ENCODE peak calls at places on chromosome 16, in four cellular contexts. L, J, E and Q are unnamed samples.

GRCh38 chr16:27273670-27274522 is 5.3 kb upstream of the NSMCE1 start:
- DNase-seq in L (peak; percentile 14), J (no peak), E (no peak), Q (no peak)

GRCh38 chr16:23491490-23492391 is 18.6 kb downstream of the GGA2 start:
- DNase-seq in L (no peak), J (no peak), E (no peak), Q (no peak)

GRCh38 chr16:75555213-75555706 is 792 bp downstream of the TMEM231 start:
- DNase-seq in L (no peak), J (peak; percentile 52), E (peak; percentile 96), Q (peak; percentile 81)

GRCh38 chr16:25478476-25478875 is 213.3 kb upstream of the HS3ST4 start:
- DNase-seq in L (no peak), J (no peak), E (no peak), Q (no peak)

GRCh38 chr16:53822936-53823529 is 119.1 kb downstream of the FTO start:
- DNase-seq in L (no peak), J (no peak), E (no peak), Q (no peak)

GRCh38 chr16:84662471-84662870 is 14.2 kb downstream of the KLHL36 start:
- DNase-seq in L (no peak), J (no peak), E (no peak), Q (no peak)

GRCh38 chr16:30121741-30122620 is 1.0 kb downstream of the MAPK3 start:
- DNase-seq in L (no peak), J (no peak), E (no peak), Q (no peak)

GRCh38 chr16:79639576-79640311 is 39.2 kb upstream of the MAF start:
- DNase-seq in L (no peak), J (no peak), E (no peak), Q (no peak)

GRCh38 chr16:57648590-57649442 is 19.3 kb upstream of the ADGRG3 start:
- DNase-seq in L (peak; percentile 68), J (no peak), E (peak; percentile 91), Q (peak; percentile 78)

GRCh38 chr16:85460983-85461813 is 151.9 kb upstream of the GSE1 start:
- DNase-seq in L (no peak), J (no peak), E (no peak), Q (peak; percentile 69)

GRCh38 chr16:88593910-88594309 is 23.7 kb downstream of the ZC3H18 start:
- DNase-seq in L (no peak), J (no peak), E (no peak), Q (no peak)

GRCh38 chr16:89401641-89402445 is 88.5 kb downstream of the ANKRD11 start:
- DNase-seq in L (no peak), J (no peak), E (no peak), Q (no peak)

GRCh38 chr16:48611329-48612137 is 1.6 kb upstream of the N4BP1 start:
- DNase-seq in L (peak; percentile 64), J (no peak), E (no peak), Q (no peak)

GRCh38 chr16:85521737-85522042 is 91.4 kb upstream of the GSE1 start:
- DNase-seq in L (no peak), J (no peak), E (no peak), Q (no peak)